ENCODE peak calls at places on chromosomes 3 and 15, in four cellular contexts. One of them, this sample, is unnamed.

GRCh38 chr3:196627043-196627442 is 12.5 kb upstream of the NRROS start:
- DNase-seq in heart right ventricle: no peak
- DNase-seq in effector memory CD8-positive, alpha-beta T cell: no peak
- DNase-seq in midbrain: no peak
- DNase-seq in this sample: no peak

GRCh38 chr15:70140543-70141375 is 43.0 kb upstream of the TLE3 start:
- DNase-seq in heart right ventricle: no peak
- DNase-seq in effector memory CD8-positive, alpha-beta T cell: peak
- DNase-seq in midbrain: no peak
- DNase-seq in this sample: no peak

GRCh38 chr15:65377976-65378366 is at the start of gene IGDCC3:
- DNase-seq in heart right ventricle: no peak
- DNase-seq in effector memory CD8-positive, alpha-beta T cell: no peak
- DNase-seq in midbrain: no peak
- DNase-seq in this sample: no peak

GRCh38 chr15:70856177-70856883 is 2.4 kb upstream of the LARP6 start:
- DNase-seq in heart right ventricle: no peak
- DNase-seq in effector memory CD8-positive, alpha-beta T cell: no peak
- DNase-seq in midbrain: no peak
- DNase-seq in this sample: no peak

GRCh38 chr15:60093273-60094067 is 89.4 kb downstream of the FOXB1 start:
- DNase-seq in heart right ventricle: no peak
- DNase-seq in effector memory CD8-positive, alpha-beta T cell: no peak
- DNase-seq in midbrain: peak
- DNase-seq in this sample: no peak

GRCh38 chr3:126270145-126270811 is 86.9 kb downstream of the KLF15 start:
- DNase-seq in heart right ventricle: peak
- DNase-seq in effector memory CD8-positive, alpha-beta T cell: no peak
- DNase-seq in midbrain: peak
- DNase-seq in this sample: peak

GRCh38 chr15:78292219-78292618 is 7.2 kb downstream of the SKIC8 start:
- DNase-seq in heart right ventricle: no peak
- DNase-seq in effector memory CD8-positive, alpha-beta T cell: no peak
- DNase-seq in midbrain: no peak
- DNase-seq in this sample: no peak

GRCh38 chr3:71035314-71035713 is 548.2 kb downstream of the FOXP1 start:
- DNase-seq in heart right ventricle: no peak
- DNase-seq in effector memory CD8-positive, alpha-beta T cell: no peak
- DNase-seq in midbrain: no peak
- DNase-seq in this sample: no peak

GRCh38 chr3:138774529-138775253 is 60.0 kb downstream of the PIK3CB start:
- DNase-seq in heart right ventricle: no peak
- DNase-seq in effector memory CD8-positive, alpha-beta T cell: no peak
- DNase-seq in midbrain: peak
- DNase-seq in this sample: peak

GRCh38 chr3:27655536-27655935 is 66.6 kb downstream of the EOMES start:
- DNase-seq in heart right ventricle: no peak
- DNase-seq in effector memory CD8-positive, alpha-beta T cell: no peak
- DNase-seq in midbrain: no peak
- DNase-seq in this sample: no peak

GRCh38 chr3:37969601-37970100 is 20.9 kb upstream of the VILL start:
- DNase-seq in heart right ventricle: no peak
- DNase-seq in effector memory CD8-positive, alpha-beta T cell: no peak
- DNase-seq in midbrain: no peak
- DNase-seq in this sample: no peak

GRCh38 chr15:52349062-52349700 is 53.6 kb upstream of the MYO5C start:
- DNase-seq in heart right ventricle: no peak
- DNase-seq in effector memory CD8-positive, alpha-beta T cell: no peak
- DNase-seq in midbrain: no peak
- DNase-seq in this sample: no peak

GRCh38 chr3:152461460-152461859 is 192.7 kb downstream of the MBNL1 start:
- DNase-seq in heart right ventricle: no peak
- DNase-seq in effector memory CD8-positive, alpha-beta T cell: no peak
- DNase-seq in midbrain: no peak
- DNase-seq in this sample: no peak